ENCODE peak calls at places on chromosome 2, in six cellular contexts. B, C, X, H, J and Y are unnamed samples. For H3K27me3 and H3K9me3, the result is how much of the 10 kb centered on the place peaks cover.

GRCh38 chr2:84424152-84424551 is 34.9 kb downstream of the SUCLG1 start:
- DNase-seq in B (no peak), C (no peak), X (no peak), H (no peak), J (no peak), Y (no peak)

GRCh38 chr2:99841749-99842148 is 300.6 kb downstream of the AFF3 start:
- DNase-seq in B (no peak), C (no peak), X (no peak), H (no peak), J (no peak), Y (no peak)

GRCh38 chr2:118145207-118145606 is 56.9 kb downstream of the INSIG2 start:
- DNase-seq in B (no peak), C (no peak), X (no peak), H (no peak), J (no peak), Y (no peak)

GRCh38 chr2:238439093-238439849 is 12.5 kb downstream of the ASB1 start:
- DNase-seq in B (no peak), C (peak), X (no peak), H (no peak), J (peak), Y (peak)

GRCh38 chr2:239601880-239602279 is 201.1 kb upstream of the HDAC4 start:
- DNase-seq in B (no peak), C (no peak), X (no peak), H (peak), J (no peak), Y (peak)

GRCh38 chr2:229387815-229388214 is 116.7 kb upstream of the PID1 start:
- DNase-seq in B (no peak), C (no peak), X (no peak), H (no peak), J (no peak), Y (no peak)

GRCh38 chr2:88575051-88575450 is 52.2 kb downstream of the EIF2AK3 start:
- DNase-seq in B (no peak), C (no peak), X (no peak), H (no peak), J (no peak), Y (no peak)

GRCh38 chr2:48728827-48729226 is 26.7 kb downstream of the LHCGR start:
- DNase-seq in B (no peak), C (no peak), X (no peak), H (no peak), J (no peak), Y (no peak)

GRCh38 chr2:239025081-239025801 is 177.4 kb downstream of the TWIST2 start:
- DNase-seq in B (no peak), C (no peak), X (no peak), H (peak), J (no peak), Y (no peak)

GRCh38 chr2:29040552-29040951 is 33.8 kb downstream of the PCARE start:
- DNase-seq in B (no peak), C (no peak), X (no peak), H (no peak), J (no peak), Y (no peak)

GRCh38 chr2:174974131-174974530 is 31.1 kb downstream of the CHN1 start:
- DNase-seq in B (no peak), C (no peak), X (no peak), H (no peak), J (no peak), Y (no peak)

GRCh38 chr2:106956879-106957278 is 70.9 kb upstream of the ST6GAL2 start:
- DNase-seq in B (no peak), C (no peak), X (no peak), H (no peak), J (no peak), Y (peak)

GRCh38 chr2:10570076-10570475 is 119.7 kb downstream of the NOL10 start:
- DNase-seq in B (no peak), C (no peak), X (no peak), H (no peak), J (no peak), Y (no peak)

GRCh38 chr2:72041638-72042111 is 106.0 kb downstream of the CYP26B1 start:
- DNase-seq in B (no peak), C (no peak), X (no peak), H (no peak), J (no peak), Y (no peak)

GRCh38 chr2:7111626-7112025 is 194.4 kb downstream of the RNF144A start:
- DNase-seq in B (no peak), C (no peak), X (no peak), H (no peak), J (no peak), Y (no peak)

GRCh38 chr2:158091647-158092046 is 10.0 kb upstream of the UPP2 start:
- DNase-seq in B (no peak), C (no peak), X (no peak), H (no peak), J (no peak), Y (no peak)

GRCh38 chr2:96138146-96139145 is at the start of gene ASTL:
- DNase-seq in B (no peak), C (peak), X (no peak), H (peak), J (peak), Y (no peak)

GRCh38 chr2:70851704-70852103 is 16.1 kb upstream of the CD207 start:
- DNase-seq in B (no peak), C (no peak), X (no peak), H (no peak), J (no peak), Y (no peak)

GRCh38 chr2:160379399-160379798 is 114.2 kb downstream of the RBMS1 start:
- DNase-seq in B (no peak), C (no peak), X (no peak), H (no peak), J (no peak), Y (no peak)

GRCh38 chr2:54468643-54469042 is 12.5 kb downstream of the SPTBN1 start:
- DNase-seq in B (no peak), C (no peak), X (no peak), H (no peak), J (no peak), Y (no peak)

GRCh38 chr2:169302364-169302763 is 60.0 kb downstream of the LRP2 start:
- DNase-seq in B (no peak), C (no peak), X (peak), H (no peak), J (no peak), Y (no peak)

GRCh38 chr2:232689152-232689910 is 7.8 kb upstream of the GIGYF2 start:
- DNase-seq in B (no peak), C (no peak), X (no peak), H (peak), J (no peak), Y (no peak)

GRCh38 chr2:186542002-186542401 is 47.9 kb upstream of the ITGAV start:
- DNase-seq in B (no peak), C (no peak), X (no peak), H (no peak), J (no peak), Y (no peak)

GRCh38 chr2:69780907-69781306 is 39.0 kb downstream of the ANXA4 start:
- DNase-seq in B (no peak), C (no peak), X (no peak), H (no peak), J (no peak), Y (no peak)

GRCh38 chr2:102620367-102620766 is 1.0 kb downstream of the SLC9A2 start:
- DNase-seq in B (no peak), C (no peak), X (no peak), H (no peak), J (no peak), Y (no peak)

GRCh38 chr2:102618452-102619413 is 620 bp upstream of the SLC9A2 start:
- DNase-seq in B (no peak), C (no peak), X (peak), H (peak), J (no peak), Y (no peak)

GRCh38 chr2:102622646-102623045 is 3.3 kb downstream of the SLC9A2 start:
- DNase-seq in B (no peak), C (no peak), X (no peak), H (no peak), J (no peak), Y (no peak)

GRCh38 chr2:102621630-102622029 is 2.3 kb downstream of the SLC9A2 start:
- DNase-seq in B (no peak), C (no peak), X (no peak), H (no peak), J (no peak), Y (no peak)

GRCh38 chr2:102619414-102620319 is at the start of gene SLC9A2:
- DNase-seq in B (no peak), C (no peak), X (peak), H (peak), J (no peak), Y (no peak)
- H3K27me3 ChIP-seq in B (under half), C (under half), X (half or more), H (half or more), J (half or more), Y (half or more)

GRCh38 chr2:58641001-58641400 is 399.9 kb upstream of the FANCL start:
- DNase-seq in B (no peak), C (no peak), X (no peak), H (no peak), J (no peak), Y (no peak)
- H3K9me3 ChIP-seq in B (under half), C (under half), X (under half), H (under half), J (under half), Y (under half)

GRCh38 chr2:161420406-161421025 is 4.4 kb downstream of the TBR1 start:
- DNase-seq in B (no peak), C (no peak), X (peak), H (no peak), J (no peak), Y (no peak)

GRCh38 chr2:161419338-161419965 is 3.4 kb downstream of the TBR1 start:
- DNase-seq in B (no peak), C (no peak), X (no peak), H (no peak), J (no peak), Y (no peak)

GRCh38 chr2:161418275-161418714 is 2.2 kb downstream of the TBR1 start:
- DNase-seq in B (no peak), C (no peak), X (no peak), H (no peak), J (no peak), Y (no peak)

GRCh38 chr2:161417428-161418274 is 1.6 kb downstream of the TBR1 start:
- DNase-seq in B (no peak), C (no peak), X (peak), H (no peak), J (no peak), Y (no peak)

DNA sequence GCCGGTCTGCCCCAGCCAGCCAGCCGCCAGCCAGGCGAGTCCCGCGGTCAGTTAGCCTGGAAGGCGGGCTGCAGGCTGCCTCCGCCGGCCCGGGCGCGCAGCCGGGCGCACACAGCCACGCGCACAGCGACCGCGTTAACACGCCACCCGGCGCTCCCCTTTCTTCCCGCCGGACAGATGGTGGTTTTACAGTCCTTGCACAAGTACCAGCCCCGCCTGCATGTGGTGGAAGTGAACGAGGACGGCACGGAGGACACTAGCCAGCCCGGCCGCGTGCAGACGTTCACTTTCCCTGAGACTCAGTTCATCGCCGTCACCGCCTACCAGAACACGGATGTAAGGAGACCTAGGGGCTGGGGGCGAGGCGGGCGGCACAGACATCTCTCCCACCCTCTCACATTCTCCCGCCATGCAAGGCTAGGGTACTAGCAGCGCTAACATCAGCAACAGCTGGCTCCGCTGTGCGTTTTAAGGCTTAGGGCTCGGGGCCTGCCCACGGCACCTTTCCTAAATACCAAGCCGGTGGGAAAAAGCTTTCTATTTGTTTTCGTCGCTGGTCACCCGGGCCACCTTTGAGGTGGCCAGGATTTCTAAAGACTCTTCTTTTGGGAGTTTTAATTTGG is 2.7 kb downstream of the TBR1 start:
- DNase-seq in B (no peak), C (no peak), X (peak), H (no peak), J (no peak), Y (no peak)
- H3K27me3 ChIP-seq in B (under half), C (half or more), X (half or more), H (half or more), J (half or more), Y (under half)

DNA sequence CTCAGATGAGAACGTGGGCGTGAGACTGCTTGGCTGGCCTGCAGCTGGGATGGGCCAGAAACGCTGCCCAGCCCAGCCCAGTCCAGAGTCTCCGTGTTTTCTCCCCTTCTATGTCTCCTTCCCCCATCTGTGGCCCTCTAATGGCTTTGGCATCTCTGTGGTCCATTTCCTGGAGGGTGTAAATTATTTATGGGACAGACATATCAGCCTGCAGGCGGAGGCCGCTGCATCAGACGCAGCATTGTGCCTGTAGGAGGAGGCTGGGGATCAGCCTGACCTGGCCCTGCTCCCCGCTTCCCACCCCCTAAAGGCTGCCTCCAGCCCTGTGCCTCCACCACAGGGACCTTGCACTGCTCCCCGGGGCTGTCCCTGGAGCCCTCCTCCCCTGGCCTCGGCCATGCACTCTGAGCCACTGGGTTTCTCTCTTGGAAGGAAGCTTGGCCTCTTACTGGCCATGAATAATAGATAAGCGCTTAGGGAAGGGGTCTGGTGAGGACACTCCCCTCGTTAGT is 185.3 kb downstream of the MYCN start:
- DNase-seq in B (no peak), C (no peak), X (no peak), H (no peak), J (no peak), Y (no peak)
- H3K9me3 ChIP-seq in B (under half), C (under half), X (under half), H (under half), J (under half), Y (under half)

GRCh38 chr2:122815120-122815519 is 1059.7 kb downstream of the TSN start:
- DNase-seq in B (no peak), C (no peak), X (no peak), H (no peak), J (no peak), Y (no peak)
- H3K27me3 ChIP-seq in B (under half), C (under half), X (under half), H (under half), J (under half), Y (under half)

DNA sequence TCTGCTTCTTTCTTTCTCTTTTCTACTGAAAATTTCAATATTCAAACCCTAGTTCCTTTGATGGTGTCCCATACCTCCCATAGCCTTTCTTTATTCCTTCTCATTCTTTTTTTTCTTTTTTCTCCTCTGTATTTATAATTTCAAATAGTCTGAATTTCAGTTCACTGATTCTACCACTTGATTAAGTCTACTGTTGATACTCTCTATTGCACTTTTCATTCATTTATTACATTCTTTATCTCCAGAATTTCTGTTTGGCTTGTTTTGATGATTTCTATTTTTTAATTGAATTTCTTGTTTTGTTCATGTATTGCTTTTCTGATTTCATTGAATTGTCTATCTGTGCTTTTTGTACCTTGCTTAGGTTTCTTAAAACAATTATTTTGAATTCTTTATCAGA is 111.9 kb upstream of the VRK2 start:
- DNase-seq in B (no peak), C (no peak), X (no peak), H (no peak), J (no peak), Y (no peak)
- H3K9me3 ChIP-seq in B (under half), C (under half), X (under half), H (under half), J (under half), Y (under half)

DNA sequence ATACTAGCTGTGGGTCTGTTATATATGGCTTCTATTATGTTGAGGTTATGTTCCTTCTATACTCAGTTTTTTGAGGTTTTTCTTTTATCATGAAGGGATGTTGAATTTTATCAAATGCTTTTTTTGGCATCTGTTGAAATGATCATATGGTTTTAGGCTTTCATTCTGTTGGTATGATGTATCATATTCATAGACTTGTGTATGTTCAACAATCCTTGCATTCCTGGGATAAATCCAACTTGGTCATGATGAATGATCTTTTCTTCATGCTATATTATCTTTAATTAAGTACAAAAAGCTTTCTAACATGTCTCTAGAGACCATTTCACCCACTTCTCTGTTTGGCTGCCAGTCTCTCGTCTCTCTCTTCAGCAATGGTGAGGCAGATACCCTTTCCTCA is 54.2 kb downstream of the MDH1 start:
- DNase-seq in B (no peak), C (no peak), X (no peak), H (no peak), J (no peak), Y (no peak)
- H3K27me3 ChIP-seq in B (under half), C (under half), X (under half), H (under half), J (under half), Y (under half)

GRCh38 chr2:45007356-45007755 is 1.9 kb downstream of the SIX2 start:
- DNase-seq in B (no peak), C (no peak), X (no peak), H (no peak), J (no peak), Y (no peak)
- H3K9me3 ChIP-seq in B (under half), C (under half), X (under half), H (under half), J (under half), Y (under half)

DNA sequence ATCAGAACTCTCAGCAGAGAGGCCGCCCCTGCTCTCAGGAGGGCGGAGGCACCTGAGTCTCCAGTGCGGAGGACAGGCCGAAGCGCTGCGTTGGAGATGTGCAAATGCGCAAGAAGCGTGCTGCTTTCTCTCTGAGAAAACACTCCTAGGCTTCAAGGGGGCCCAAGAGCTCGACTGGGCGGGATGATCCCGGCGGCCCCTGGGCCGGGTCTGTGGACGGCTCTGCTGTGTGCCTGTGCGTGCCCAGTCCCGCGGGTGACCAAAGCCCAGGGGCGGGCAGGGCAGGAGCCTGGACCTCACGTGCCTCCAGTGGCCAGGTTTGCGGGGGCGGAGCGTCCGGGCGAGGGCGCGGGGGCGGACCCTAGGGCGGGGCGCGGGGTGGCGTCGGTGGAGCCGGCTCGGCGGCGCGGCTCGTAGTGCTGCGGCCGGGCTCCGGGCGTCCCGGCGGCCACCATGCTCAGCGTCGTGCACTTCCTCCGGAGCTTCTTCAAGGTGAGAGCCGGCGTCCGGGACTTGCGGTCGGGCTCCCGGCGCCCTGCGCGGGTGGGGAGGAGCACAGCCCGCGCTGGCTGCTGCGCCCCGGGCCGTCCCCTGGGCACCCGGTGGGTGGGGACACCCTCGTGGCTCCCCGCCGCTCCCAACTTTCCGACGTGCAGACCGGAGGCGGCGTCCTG is at the start of gene ARHGEF4:
- DNase-seq in B (no peak), C (no peak), X (peak), H (peak), J (no peak), Y (no peak)
- H3K27me3 ChIP-seq in B (under half), C (under half), X (half or more), H (half or more), J (under half), Y (under half)

GRCh38 chr2:127217470-127218325 is 2.4 kb downstream of the CYP27C1 start:
- DNase-seq in B (no peak), C (no peak), X (no peak), H (no peak), J (no peak), Y (peak)

GRCh38 chr2:127218843-127219715 is 1.0 kb downstream of the CYP27C1 start:
- DNase-seq in B (no peak), C (no peak), X (peak), H (no peak), J (no peak), Y (no peak)

GRCh38 chr2:127219716-127220090 is 396 bp downstream of the CYP27C1 start:
- DNase-seq in B (no peak), C (no peak), X (peak), H (no peak), J (no peak), Y (no peak)

GRCh38 chr2:127220807-127221527 is 868 bp upstream of the CYP27C1 start:
- DNase-seq in B (no peak), C (no peak), X (no peak), H (no peak), J (no peak), Y (no peak)

GRCh38 chr2:127220102-127220806 is at the start of gene CYP27C1:
- DNase-seq in B (no peak), C (no peak), X (peak), H (no peak), J (no peak), Y (no peak)
- H3K9me3 ChIP-seq in B (under half), C (under half), X (under half), H (under half), J (under half), Y (under half)